ENCODE peak calls at places on chromosomes 6 and 20, in six cellular contexts. R, C, M, Z, K and Y are unnamed samples.

GRCh38 chr6:84979541-84979940 is 215.1 kb upstream of the TBX18 start:
- DNase-seq in R (no peak), C (no peak), M (no peak), Z (no peak), K (no peak), Y (no peak)

GRCh38 chr6:170049641-170050491 is 241.0 kb downstream of the DLL1 start:
- DNase-seq in R (peak), C (no peak), M (no peak), Z (no peak), K (no peak), Y (no peak)

GRCh38 chr20:61253264-61253639 is 1.2 kb downstream of the CDH4 start:
- DNase-seq in R (peak), C (no peak), M (no peak), Z (no peak), K (no peak), Y (no peak)

GRCh38 chr20:2130668-2131067 is 29.0 kb downstream of the STK35 start:
- DNase-seq in R (no peak), C (no peak), M (no peak), Z (no peak), K (no peak), Y (no peak)

GRCh38 chr20:57653910-57654309 is 33.7 kb upstream of the ZBP1 start:
- DNase-seq in R (peak), C (no peak), M (no peak), Z (no peak), K (no peak), Y (no peak)

GRCh38 chr6:96015321-96015790 is 418 bp upstream of the FUT9 start:
- DNase-seq in R (no peak), C (no peak), M (no peak), Z (no peak), K (no peak), Y (no peak)

GRCh38 chr6:159008656-159009288 is 8.8 kb upstream of the RSPH3 start:
- DNase-seq in R (peak), C (no peak), M (no peak), Z (no peak), K (no peak), Y (peak)

GRCh38 chr6:41698350-41698781 is 37.0 kb downstream of the TFEB start:
- DNase-seq in R (peak), C (no peak), M (no peak), Z (no peak), K (no peak), Y (no peak)

GRCh38 chr20:31494131-31494530 is 19.0 kb downstream of the REM1 start:
- DNase-seq in R (no peak), C (no peak), M (peak), Z (no peak), K (peak), Y (peak)

GRCh38 chr6:121247386-121247785 is 86.9 kb downstream of the TBC1D32 start:
- DNase-seq in R (no peak), C (no peak), M (no peak), Z (no peak), K (no peak), Y (no peak)

GRCh38 chr20:17910828-17911294 is 57.7 kb downstream of the SNX5 start:
- DNase-seq in R (no peak), C (no peak), M (no peak), Z (no peak), K (peak), Y (peak)

GRCh38 chr6:137913996-137914529 is 47.0 kb downstream of the TNFAIP3 start:
- DNase-seq in R (no peak), C (no peak), M (no peak), Z (no peak), K (no peak), Y (no peak)

GRCh38 chr6:4740032-4740431 is 36.2 kb upstream of the CDYL start:
- DNase-seq in R (no peak), C (no peak), M (no peak), Z (no peak), K (no peak), Y (no peak)

GRCh38 chr20:36399147-36399968 is 93.2 kb downstream of the DLGAP4 start:
- DNase-seq in R (peak), C (no peak), M (peak), Z (peak), K (peak), Y (peak)

GRCh38 chr6:56478202-56478601 is 164.5 kb downstream of the DST start:
- DNase-seq in R (no peak), C (no peak), M (no peak), Z (no peak), K (no peak), Y (no peak)

GRCh38 chr20:62366370-62367135 is 559 bp downstream of the LAMA5 start:
- DNase-seq in R (peak), C (no peak), M (no peak), Z (peak), K (peak), Y (peak)

GRCh38 chr20:12924126-12924525 is 84.6 kb upstream of the SPTLC3 start:
- DNase-seq in R (no peak), C (no peak), M (no peak), Z (no peak), K (no peak), Y (no peak)

GRCh38 chr20:12925863-12926547 is 82.8 kb upstream of the SPTLC3 start:
- DNase-seq in R (no peak), C (no peak), M (no peak), Z (no peak), K (no peak), Y (no peak)

GRCh38 chr20:12928358-12928754 is 80.4 kb upstream of the SPTLC3 start:
- DNase-seq in R (no peak), C (no peak), M (no peak), Z (no peak), K (no peak), Y (no peak)

GRCh38 chr20:12927489-12927888 is 81.3 kb upstream of the SPTLC3 start:
- DNase-seq in R (no peak), C (no peak), M (no peak), Z (no peak), K (no peak), Y (no peak)

DNA sequence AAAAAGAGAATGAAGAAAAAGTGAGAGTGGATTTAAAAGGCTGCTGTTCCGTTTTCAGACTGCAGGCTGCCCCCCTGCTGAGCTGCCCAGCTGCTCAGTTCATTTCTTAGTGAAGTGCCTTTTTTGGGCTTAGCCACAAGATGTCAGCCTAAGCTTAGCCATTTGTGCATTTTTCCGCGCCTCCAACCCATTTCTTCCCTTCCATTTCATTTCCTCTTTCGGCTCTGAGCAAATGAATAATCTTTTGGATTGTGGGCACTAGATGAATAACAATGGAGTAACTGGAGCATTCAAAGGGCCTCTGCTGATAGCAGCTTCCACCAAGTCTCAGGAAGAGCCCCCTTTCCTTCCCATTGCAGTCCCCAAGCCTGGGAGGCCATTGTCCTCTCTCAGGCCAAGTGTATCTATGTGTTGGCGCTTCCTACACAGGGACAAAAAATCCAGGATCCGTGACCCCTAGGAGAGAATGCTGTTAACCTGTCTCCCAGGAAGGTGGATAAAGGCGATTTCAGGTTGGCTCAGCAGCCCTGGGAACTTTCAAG is 83.5 kb upstream of the SPTLC3 start:
- DNase-seq in R (peak), C (peak), M (peak), Z (no peak), K (peak), Y (peak)
- TF ChIP-seq JUND in R (no peak), C (no peak), M (no peak), Z (no peak), K (no peak), Y (no peak)

GRCh38 chr6:139603554-139603953 is 229.1 kb upstream of the CITED2 start:
- DNase-seq in R (no peak), C (no peak), M (no peak), Z (no peak), K (no peak), Y (no peak)

GRCh38 chr6:139602577-139602976 is 228.1 kb upstream of the CITED2 start:
- DNase-seq in R (no peak), C (no peak), M (no peak), Z (no peak), K (no peak), Y (no peak)

GRCh38 chr6:139600919-139601470 is 226.5 kb upstream of the CITED2 start:
- DNase-seq in R (no peak), C (peak), M (no peak), Z (no peak), K (no peak), Y (no peak)

GRCh38 chr6:139608872-139609271 is 234.4 kb upstream of the CITED2 start:
- DNase-seq in R (no peak), C (no peak), M (no peak), Z (no peak), K (no peak), Y (no peak)

GRCh38 chr6:139605350-139605749 is 230.9 kb upstream of the CITED2 start:
- DNase-seq in R (no peak), C (no peak), M (no peak), Z (no peak), K (no peak), Y (no peak)
- TF ChIP-seq JUND in R (no peak), C (no peak), M (no peak), Z (no peak), K (no peak), Y (no peak)

DNA sequence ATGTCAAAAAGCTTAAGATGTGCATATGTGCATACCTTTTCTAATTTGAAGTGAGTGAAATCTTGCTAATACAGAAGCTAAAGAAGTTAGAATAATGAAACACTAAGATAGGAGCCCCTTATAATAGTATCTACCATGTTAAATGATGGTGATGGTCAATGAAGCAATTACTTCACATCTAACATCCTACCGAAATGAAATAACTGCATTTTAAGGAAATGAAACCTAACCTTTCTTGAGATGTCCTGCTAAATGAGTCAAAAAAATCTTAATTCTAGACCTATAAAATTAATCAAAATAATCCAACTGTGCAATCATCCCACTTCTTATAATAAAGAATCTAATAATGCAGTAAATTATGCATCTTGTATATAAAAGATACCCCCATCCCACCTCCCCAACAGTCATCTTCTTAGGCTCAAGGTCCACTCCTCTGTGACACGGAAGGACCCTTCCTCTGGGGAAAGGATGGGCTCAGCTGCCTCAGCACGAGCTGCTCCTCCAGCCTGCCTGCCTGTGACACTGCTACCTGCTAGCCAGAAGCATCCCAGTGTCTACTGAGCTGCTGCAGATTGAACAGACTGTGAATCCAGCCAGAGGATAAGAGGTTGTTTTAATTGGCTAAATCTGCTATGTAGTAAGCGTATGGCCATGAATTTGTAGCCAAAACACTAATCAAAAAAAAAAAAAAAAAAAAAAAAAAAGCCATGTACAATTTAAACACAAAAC is 129.6 kb upstream of the BEND3 start:
- DNase-seq in R (peak), C (no peak), M (no peak), Z (no peak), K (no peak), Y (no peak)
- TF ChIP-seq JUND in R (no peak), C (no peak), M (no peak), Z (no peak), K (no peak), Y (no peak)

DNA sequence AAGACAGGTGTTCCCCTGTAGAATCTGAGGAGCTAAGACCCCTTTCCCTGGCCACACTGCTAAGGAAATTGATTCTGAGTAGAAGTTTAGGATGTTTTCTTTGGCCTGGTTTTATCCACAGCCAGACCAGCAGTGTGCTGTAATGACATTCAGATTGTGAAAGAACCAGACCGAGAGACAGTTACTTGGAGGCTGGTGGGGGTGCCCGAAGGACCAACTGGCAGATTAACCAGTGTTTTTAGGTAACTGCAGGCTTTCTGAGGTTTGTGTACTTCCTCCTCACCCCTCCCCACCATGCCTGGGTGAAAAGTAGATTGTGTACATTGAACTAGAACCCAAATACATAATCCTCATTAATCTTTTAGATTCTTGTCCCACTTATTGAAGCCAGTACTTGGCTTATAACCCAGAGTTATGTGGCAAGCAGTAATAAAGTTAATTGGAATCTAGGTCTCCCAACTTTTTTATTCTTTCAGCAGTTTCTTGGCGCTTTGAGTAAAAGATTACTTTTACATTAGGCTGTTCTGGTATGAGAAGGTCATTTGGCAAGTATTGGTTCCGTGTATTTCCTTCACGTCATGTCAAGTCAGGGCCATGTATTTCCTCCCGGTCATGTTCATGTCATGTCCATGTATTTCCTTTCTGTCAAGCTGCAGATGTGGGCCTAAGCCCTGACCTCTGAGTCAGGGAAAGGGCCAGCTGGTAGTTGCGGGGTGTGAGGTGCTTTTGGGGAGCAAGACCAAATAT is 93.7 kb downstream of the TCP11 start:
- DNase-seq in R (peak), C (no peak), M (no peak), Z (no peak), K (no peak), Y (no peak)
- TF ChIP-seq JUND in R (no peak), C (no peak), M (no peak), Z (no peak), K (no peak), Y (no peak)

GRCh38 chr6:139337830-139338229 is 36.6 kb downstream of the CITED2 start:
- DNase-seq in R (no peak), C (no peak), M (no peak), Z (no peak), K (no peak), Y (no peak)
- TF ChIP-seq JUND in R (no peak), C (no peak), M (no peak), Z (no peak), K (no peak), Y (no peak)

GRCh38 chr20:51727872-51728271 is 40.3 kb downstream of the ATP9A start:
- DNase-seq in R (no peak), C (no peak), M (no peak), Z (no peak), K (no peak), Y (no peak)
- TF ChIP-seq JUND in R (no peak), C (no peak), M (no peak), Z (no peak), K (no peak), Y (no peak)

GRCh38 chr6:43074847-43075741 is 1.0 kb upstream of the PTK7 start:
- DNase-seq in R (no peak), C (no peak), M (no peak), Z (no peak), K (no peak), Y (no peak)
- TF ChIP-seq JUND in R (no peak), C (no peak), M (no peak), Z (no peak), K (no peak), Y (no peak)

GRCh38 chr6:22027226-22027725 is 269.6 kb downstream of the PRL start:
- DNase-seq in R (no peak), C (no peak), M (no peak), Z (no peak), K (no peak), Y (no peak)
- TF ChIP-seq JUND in R (no peak), C (no peak), M (no peak), Z (no peak), K (no peak), Y (no peak)